ENCODE peak calls at places on chromosome 11, in four cellular contexts. Z is A549, G is heart left ventricle, M is astrocyte. F is an unnamed sample.

GRCh38 chr11:69864589-69864929 is 45.3 kb upstream of the FGF3 start:
- DNase-seq in Z (no peak), G (no peak), M (no peak), F (no peak)

GRCh38 chr11:1453611-1454386 is 32.8 kb downstream of the MOB2 start:
- DNase-seq in Z (no peak), G (no peak), M (no peak), F (peak)

GRCh38 chr11:117861151-117862018 is 15.1 kb downstream of the FXYD6 start:
- DNase-seq in Z (no peak), G (peak), M (no peak), F (no peak)

GRCh38 chr11:2298795-2299747 is 2.6 kb downstream of the C11orf21 start:
- DNase-seq in Z (peak), G (peak), M (no peak), F (peak)

GRCh38 chr11:123977731-123978347 is at the start of gene OR10S1:
- DNase-seq in Z (no peak), G (no peak), M (no peak), F (no peak)

GRCh38 chr11:76605338-76606074 is 65.0 kb downstream of the LRRC32 start:
- DNase-seq in Z (no peak), G (no peak), M (no peak), F (no peak)

GRCh38 chr11:62792193-62792575 is 378 bp upstream of the TMEM223 start:
- DNase-seq in Z (no peak), G (peak), M (no peak), F (no peak)

GRCh38 chr11:12457030-12457600 is 79.7 kb downstream of the PARVA start:
- DNase-seq in Z (no peak), G (no peak), M (peak), F (no peak)

GRCh38 chr11:75313457-75314272 is 37.8 kb downstream of the ARRB1 start:
- DNase-seq in Z (no peak), G (peak), M (peak), F (no peak)

GRCh38 chr11:134252539-134253188 is 488 bp downstream of the THYN1 start:
- DNase-seq in Z (peak), G (peak), M (no peak), F (no peak)

GRCh38 chr11:130738618-130739017 is 177.7 kb downstream of the SNX19 start:
- DNase-seq in Z (no peak), G (no peak), M (peak), F (no peak)

GRCh38 chr11:77039491-77040400 is 5.5 kb downstream of the B3GNT6 start:
- DNase-seq in Z (no peak), G (no peak), M (peak), F (peak)

GRCh38 chr11:6565988-6566703 is 37.3 kb downstream of the RRP8 start:
- DNase-seq in Z (no peak), G (no peak), M (no peak), F (no peak)

GRCh38 chr11:80727315-80727714 is 1286.5 kb upstream of the TENM4 start:
- DNase-seq in Z (no peak), G (no peak), M (no peak), F (peak)
- TF ChIP-seq CTCF in Z (no peak), G (no peak), M (no peak), F (peak)

GRCh38 chr11:102734650-102735049 is 9.9 kb upstream of the MMP8 start:
- DNase-seq in Z (no peak), G (no peak), M (no peak), F (no peak)
- TF ChIP-seq CTCF in Z (no peak), G (no peak), M (no peak), F (no peak)

GRCh38 chr11:73387594-73388021 is 11.4 kb downstream of the RELT start:
- DNase-seq in Z (no peak), G (no peak), M (no peak), F (no peak)
- TF ChIP-seq CTCF in Z (no peak), G (no peak), M (no peak), F (no peak)

GRCh38 chr11:90930252-90930651 is 707.4 kb upstream of the CHORDC1 start:
- DNase-seq in Z (no peak), G (no peak), M (no peak), F (no peak)
- TF ChIP-seq CTCF in Z (no peak), G (no peak), M (no peak), F (no peak)

DNA sequence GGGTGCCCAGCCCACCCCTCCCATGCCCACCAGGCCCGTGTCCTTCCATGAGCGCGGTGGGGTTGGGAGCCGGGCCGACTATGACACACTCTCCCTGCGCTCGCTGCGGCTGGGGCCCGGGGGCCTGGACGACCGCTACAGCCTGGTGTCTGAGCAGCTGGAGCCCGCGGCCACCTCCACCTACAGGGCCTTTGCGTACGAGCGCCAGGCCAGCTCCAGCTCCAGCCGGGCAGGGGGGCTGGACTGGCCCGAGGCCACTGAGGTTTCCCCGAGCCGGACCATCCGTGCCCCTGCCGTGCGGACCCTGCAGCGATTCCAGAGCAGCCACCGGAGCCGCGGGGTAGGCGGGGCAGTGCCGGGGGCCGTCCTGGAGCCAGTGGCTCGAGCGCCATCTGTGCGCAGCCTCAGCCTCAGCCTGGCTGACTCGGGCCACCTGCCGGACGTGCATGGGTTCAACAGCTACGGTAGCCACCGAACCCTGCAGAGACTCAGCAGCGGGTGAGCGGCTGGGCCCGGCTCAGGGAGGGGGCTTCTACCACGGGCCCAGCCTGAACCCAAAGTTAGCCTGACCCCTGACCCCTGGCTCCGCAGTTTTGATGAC is 3.0 kb downstream of the PKP3 start:
- DNase-seq in Z (no peak), G (peak), M (peak), F (no peak)
- TF ChIP-seq CTCF in Z (no peak), G (peak), M (peak), F (no peak)

GRCh38 chr11:31236052-31236652 is 133.4 kb downstream of the DCDC1 start:
- DNase-seq in Z (no peak), G (no peak), M (no peak), F (no peak)
- TF ChIP-seq CTCF in Z (peak), G (peak), M (peak), F (no peak)